ENCODE peak calls at places on chromosomes 1 and 21, in seven cellular contexts. W is fibroblast of mammary gland, C is HCT116, S is fibroblast of lung, D is Peyer's patch, U is K562, P is RWPE1. H is an unnamed sample.

GRCh38 chr1:25813734-25814471 is 5.9 kb upstream of the MTFR1L start:
- DNase-seq in U (no peak), C (no peak), D (peak), W (no peak), P (no peak), S (no peak), H (no peak)

GRCh38 chr1:212860713-212861581 is 2.9 kb downstream of the FLVCR1 start:
- DNase-seq in S (peak), W (peak), C (no peak), D (no peak), P (no peak), U (peak), H (no peak)

GRCh38 chr1:39317910-39318633 is 113.6 kb downstream of the MACF1 start:
- DNase-seq in D (no peak), U (no peak), C (no peak), P (no peak), W (no peak), S (peak), H (no peak)

GRCh38 chr1:197902454-197903195 is at the start of gene C1orf53:
- DNase-seq in W (peak), D (peak), C (peak), S (peak), U (peak), P (peak), H (peak)

GRCh38 chr1:103309761-103310160 is 201.4 kb upstream of the COL11A1 start:
- DNase-seq in D (no peak), W (no peak), U (no peak), P (no peak), C (no peak), S (no peak), H (no peak)

GRCh38 chr1:23343246-23344110 is 606 bp downstream of the HNRNPR start:
- DNase-seq in P (peak), W (peak), U (no peak), S (peak), D (peak), C (no peak), H (peak)

GRCh38 chr1:58819719-58820118 is 35.9 kb upstream of the JUN start:
- DNase-seq in S (peak), D (no peak), P (no peak), W (no peak), C (no peak), U (no peak), H (no peak)

GRCh38 chr1:192967901-192968300 is 91.3 kb downstream of the UCHL5 start:
- DNase-seq in C (no peak), U (no peak), P (no peak), W (no peak), D (no peak), S (peak), H (no peak)

GRCh38 chr1:55833452-55834160 is 618.4 kb upstream of the USP24 start:
- DNase-seq in W (peak), C (no peak), P (no peak), U (no peak), D (no peak), S (peak), H (no peak)

GRCh38 chr21:34345892-34346291 is 17.9 kb upstream of the KCNE2 start:
- DNase-seq in U (no peak), P (no peak), W (no peak), D (peak), C (no peak), S (no peak), H (no peak)

GRCh38 chr1:184771190-184771691 is 16.6 kb upstream of the EDEM3 start:
- DNase-seq in D (no peak), P (no peak), C (no peak), W (no peak), S (no peak), U (peak), H (no peak)

GRCh38 chr1:160082926-160083325 is 1.6 kb downstream of the KCNJ9 start:
- DNase-seq in S (no peak), P (no peak), U (no peak), D (no peak), W (no peak), C (no peak), H (no peak)

GRCh38 chr1:212286437-212287131 is 1.4 kb downstream of the PPP2R5A start:
- DNase-seq in S (peak), W (peak), C (no peak), P (peak), D (no peak), U (no peak), H (no peak)

GRCh38 chr1:160911441-160911840 is 26.5 kb upstream of the ITLN1 start:
- DNase-seq in C (no peak), U (peak), D (no peak), W (no peak), P (no peak), S (peak), H (no peak)

GRCh38 chr1:89670168-89670567 is 37.2 kb downstream of the LRRC8C start:
- DNase-seq in P (no peak), W (peak), S (peak), C (no peak), U (no peak), D (no peak), H (no peak)

GRCh38 chr1:58249729-58250586 is 296.6 kb downstream of the OMA1 start:
- DNase-seq in U (no peak), W (peak), C (no peak), S (peak), P (no peak), D (no peak), H (no peak)

DNA sequence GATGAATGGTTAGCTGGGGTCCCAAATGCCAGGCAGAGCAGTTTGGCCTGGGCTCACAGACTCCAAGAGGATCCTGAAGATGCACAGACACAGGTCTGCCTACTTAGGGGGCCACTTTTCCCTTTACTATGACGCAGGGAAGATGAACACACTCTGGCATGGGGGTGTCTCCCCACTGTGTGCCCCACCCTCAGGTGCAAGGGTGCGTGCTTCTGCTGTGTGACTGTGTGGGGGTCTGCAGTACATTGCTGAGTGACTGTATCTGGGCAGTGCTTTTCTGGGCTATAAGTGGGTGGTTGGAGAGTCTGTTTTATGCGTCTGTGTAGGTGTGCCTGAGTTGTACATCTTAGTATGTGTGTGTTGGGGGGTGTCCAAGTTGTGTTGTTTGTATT is 3.8 kb downstream of the NR0B2 start:
- DNase-seq in C (no peak), D (no peak), S (no peak), W (no peak), P (no peak), U (no peak), H (no peak)
- TF ChIP-seq CTCF in C (no peak), D (no peak), S (no peak), W (no peak), P (no peak), U (no peak), H (no peak)

GRCh38 chr1:234188454-234188792 is 184.8 kb upstream of the COA6 start:
- DNase-seq in C (peak), U (no peak), P (no peak), S (no peak), D (no peak), W (no peak), H (no peak)
- TF ChIP-seq CTCF in C (peak), U (peak), P (peak), S (no peak), D (no peak), W (no peak), H (no peak)

DNA sequence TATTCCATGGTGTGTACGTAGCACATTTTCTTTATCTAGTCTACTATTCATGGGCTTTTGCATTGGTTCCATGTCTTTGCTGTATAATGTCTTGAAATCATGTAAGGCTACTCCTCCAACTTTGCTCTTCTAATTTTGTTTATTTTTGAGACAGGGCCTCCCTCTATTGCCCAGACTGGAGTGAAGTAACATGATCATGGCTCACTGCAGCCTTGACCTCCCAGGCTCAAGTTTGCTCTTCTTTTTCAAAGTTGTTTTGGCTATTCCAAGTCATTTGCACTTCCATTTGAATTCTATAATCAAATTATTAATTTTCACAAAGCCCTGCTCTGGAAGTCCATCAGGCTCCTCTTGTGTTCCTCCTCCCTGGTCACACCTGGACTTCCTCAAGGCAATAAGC is 90.2 kb upstream of the SGIP1 start:
- DNase-seq in U (no peak), W (no peak), P (no peak), D (no peak), S (no peak), C (no peak), H (no peak)
- TF ChIP-seq CTCF in U (no peak), W (no peak), P (no peak), D (no peak), S (peak), C (peak), H (no peak)

GRCh38 chr1:217393901-217394300 is 237.0 kb downstream of the GPATCH2 start:
- DNase-seq in D (no peak), W (no peak), S (no peak), U (no peak), C (no peak), P (no peak), H (no peak)
- TF ChIP-seq CTCF in D (no peak), W (no peak), S (peak), U (no peak), C (no peak), P (no peak), H (no peak)

GRCh38 chr1:109773203-109773899 is 9.6 kb upstream of the EPS8L3 start:
- DNase-seq in S (peak), C (peak), U (peak), P (peak), D (peak), W (peak), H (no peak)
- TF ChIP-seq CTCF in S (peak), C (peak), U (peak), P (peak), D (peak), W (peak), H (peak)

GRCh38 chr1:56967355-56967754 is 1.5 kb upstream of the C8B start:
- DNase-seq in P (no peak), S (no peak), W (no peak), D (no peak), U (no peak), C (no peak), H (no peak)

GRCh38 chr1:56968878-56969495 is 3.2 kb upstream of the C8B start:
- DNase-seq in U (no peak), P (no peak), S (no peak), W (peak), C (no peak), D (no peak), H (no peak)

GRCh38 chr1:56966698-56966999 is 834 bp upstream of the C8B start:
- DNase-seq in U (no peak), P (no peak), W (no peak), C (no peak), S (no peak), D (no peak), H (no peak)

GRCh38 chr1:56965916-56966697 is at the start of gene C8B:
- DNase-seq in U (no peak), C (no peak), W (no peak), P (no peak), D (no peak), S (no peak), H (no peak)

DNA sequence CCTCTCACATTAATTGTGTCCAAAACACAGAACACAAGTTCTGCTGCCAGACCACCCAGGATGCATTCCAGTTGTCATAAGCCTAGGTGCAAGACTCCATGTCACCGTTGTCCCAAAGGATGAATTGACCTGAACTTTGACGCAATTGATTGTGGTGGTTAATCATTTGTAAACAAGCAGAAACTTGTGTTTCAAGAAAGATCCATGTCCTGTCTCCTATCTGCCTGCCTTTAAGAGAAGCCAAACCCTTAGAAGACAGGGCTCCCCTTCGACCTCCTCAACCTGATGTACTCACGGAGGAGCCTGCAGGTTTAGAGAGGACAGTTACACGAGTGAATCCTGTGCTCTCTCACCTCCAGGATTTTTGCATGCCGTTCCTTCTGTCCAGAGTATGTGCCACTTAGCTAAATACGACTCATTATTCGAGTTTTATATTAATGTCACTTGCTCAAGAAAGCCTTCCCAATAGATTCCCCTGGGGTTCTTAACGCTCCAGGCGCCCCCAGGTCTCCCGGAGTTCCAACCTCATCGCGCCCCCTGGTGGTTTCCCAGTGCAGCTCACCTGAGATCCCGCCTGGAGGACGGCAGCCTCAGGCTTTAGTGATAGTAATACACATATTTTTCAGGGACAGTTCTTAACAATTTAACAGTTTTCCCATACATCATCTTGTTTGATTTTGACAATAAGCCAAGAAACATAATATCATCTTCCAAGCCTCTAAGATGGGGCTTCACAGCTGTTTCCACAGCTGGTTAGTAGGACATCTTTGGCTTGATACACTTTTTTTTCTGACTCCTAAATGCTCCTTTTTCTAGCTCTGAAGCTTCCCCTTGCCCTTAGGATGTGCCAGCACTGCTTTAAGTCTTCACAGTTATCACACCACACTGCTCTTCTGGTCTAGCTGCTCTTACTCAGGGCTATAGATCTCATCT is 2.4 kb upstream of the C8B start:
- DNase-seq in W (peak), P (peak), S (no peak), D (no peak), C (peak), U (peak), H (no peak)
- TF ChIP-seq CTCF in W (peak), P (no peak), S (peak), D (peak), C (no peak), U (peak), H (no peak)

GRCh38 chr1:14804626-14805025 is 206.1 kb downstream of the KAZN start:
- DNase-seq in P (peak), S (no peak), C (peak), W (no peak), D (no peak), U (peak), H (no peak)
- TF ChIP-seq CTCF in P (no peak), S (no peak), C (peak), W (peak), D (no peak), U (peak), H (no peak)

GRCh38 chr1:52368383-52369172 is 2.6 kb upstream of the CC2D1B start:
- DNase-seq in S (peak), U (no peak), D (peak), P (peak), C (peak), W (peak), H (no peak)
- TF ChIP-seq CTCF in S (peak), U (no peak), D (peak), P (peak), C (no peak), W (no peak), H (no peak)